ENCODE peak calls at places on chromosome 1, in six cellular contexts. Z is K562, J is GM12892, A is GM12878, E is H1, I is HepG2. U is an unnamed sample.

GRCh38 chr1:15224259-15224869 is 22.7 kb upstream of the FHAD1 start:
- DNase-seq in Z (no peak), I (no peak), J (no peak), A (no peak), E (no peak), U (no peak)

GRCh38 chr1:54112027-54112426 is 40.8 kb downstream of the CDCP2 start:
- DNase-seq in E (peak; percentile 17), A (no peak), J (no peak), Z (no peak), I (no peak), U (no peak)

GRCh38 chr1:235486321-235486720 is 17.9 kb downstream of the B3GALNT2 start:
- DNase-seq in E (no peak), I (no peak), A (no peak), Z (no peak), J (no peak), U (no peak)

GRCh38 chr1:21914880-21915640 is 22.1 kb downstream of the HSPG2 start:
- DNase-seq in J (no peak), A (no peak), I (no peak), E (no peak), Z (peak; percentile 82), U (no peak)

GRCh38 chr1:54696262-54696661 is 19.4 kb upstream of the TTC4 start:
- DNase-seq in E (no peak), Z (no peak), J (no peak), I (no peak), A (no peak), U (no peak)

GRCh38 chr1:35692310-35692709 is 26.4 kb downstream of the C1orf216 start:
- DNase-seq in A (no peak), E (no peak), J (no peak), Z (no peak), I (no peak), U (no peak)

GRCh38 chr1:193677874-193678273 is 491.5 kb upstream of the B3GALT2 start:
- DNase-seq in A (no peak), J (no peak), I (no peak), Z (no peak), E (no peak), U (no peak)

GRCh38 chr1:25790472-25790871 is 9.5 kb upstream of the SELENON start:
- DNase-seq in E (no peak), I (no peak), J (no peak), A (no peak), Z (no peak), U (no peak)

GRCh38 chr1:210586785-210587184 is 258.1 kb downstream of the HHAT start:
- DNase-seq in I (no peak), Z (no peak), J (no peak), A (no peak), E (no peak), U (no peak)

GRCh38 chr1:151508721-151509292 is 2.4 kb upstream of the CGN start:
- DNase-seq in I (no peak), E (no peak), Z (peak; percentile 26), J (no peak), A (no peak), U (no peak)

GRCh38 chr1:224700915-224701531 is 84.9 kb downstream of the CNIH3 start:
- DNase-seq in J (peak; percentile 25), A (peak; percentile 9), Z (peak; percentile 56), I (peak; percentile 19), E (peak; percentile 66), U (peak; percentile 32)

GRCh38 chr1:109769335-109770078 is 5.8 kb upstream of the EPS8L3 start:
- DNase-seq in E (no peak), J (no peak), A (no peak), Z (no peak), I (no peak), U (no peak)

GRCh38 chr1:243393093-243393492 is 137.3 kb downstream of the SDCCAG8 start:
- DNase-seq in I (no peak), A (no peak), Z (no peak), J (no peak), E (no peak), U (no peak)

GRCh38 chr1:54403808-54404261 is 2.4 kb downstream of the SSBP3 start:
- DNase-seq in J (no peak), A (no peak), Z (peak; percentile 87), I (no peak), E (no peak), U (no peak)

GRCh38 chr1:156009404-156009803 is 11.3 kb downstream of the SSR2 start:
- DNase-seq in J (no peak), Z (no peak), A (no peak), I (no peak), E (no peak), U (no peak)

GRCh38 chr1:117020526-117021156 is 19.1 kb downstream of the CD101 start:
- DNase-seq in Z (no peak), J (no peak), A (no peak), I (no peak), E (no peak), U (no peak)

GRCh38 chr1:22639286-22639685 is 2.9 kb downstream of the C1QA start:
- DNase-seq in E (peak; percentile 67), I (no peak), J (no peak), Z (peak; percentile 70), A (no peak), U (no peak)

GRCh38 chr1:193939585-193939984 is 753.2 kb upstream of the B3GALT2 start:
- DNase-seq in Z (no peak), A (no peak), E (no peak), I (no peak), J (no peak), U (no peak)

GRCh38 chr1:24910751-24911650 is 19.1 kb downstream of the RUNX3 start:
- DNase-seq in J (no peak), E (peak; percentile 52), I (peak; percentile 93), A (no peak), Z (peak; percentile 42), U (no peak)

GRCh38 chr1:91731815-91732214 is 154.1 kb downstream of the TGFBR3 start:
- DNase-seq in Z (no peak), I (no peak), E (no peak), A (no peak), J (no peak), U (no peak)

GRCh38 chr1:213989071-213989739 is 1.4 kb downstream of the PROX1 start:
- DNase-seq in I (peak; percentile 70), E (peak; percentile 71), A (no peak), Z (no peak), J (no peak), U (no peak)
- TF ChIP-seq POLR2A in I (no peak), E (no peak), A (no peak), Z (no peak), J (no peak), U (no peak)

GRCh38 chr1:12339861-12340557 is 110.2 kb downstream of the VPS13D start:
- DNase-seq in E (no peak), I (no peak), A (no peak), Z (no peak), J (no peak), U (no peak)

GRCh38 chr1:12342261-12343003 is 112.6 kb downstream of the VPS13D start:
- DNase-seq in I (peak; percentile 7), J (no peak), E (no peak), A (no peak), Z (no peak), U (no peak)

GRCh38 chr1:12339410-12339809 is 109.6 kb downstream of the VPS13D start:
- DNase-seq in Z (peak; percentile 25), A (no peak), I (peak; percentile 62), E (no peak), J (no peak), U (no peak)

GRCh38 chr1:12343823-12344487 is 114.1 kb downstream of the VPS13D start:
- DNase-seq in Z (no peak), I (no peak), E (no peak), A (peak; percentile 21), J (no peak), U (no peak)

GRCh38 chr1:12341667-12342066 is 111.8 kb downstream of the VPS13D start:
- DNase-seq in I (no peak), A (no peak), E (no peak), J (no peak), Z (no peak), U (no peak)
- TF ChIP-seq TAF1 in I (no peak), A (no peak), E (no peak), J (no peak), Z (no peak), U (no peak)

DNA sequence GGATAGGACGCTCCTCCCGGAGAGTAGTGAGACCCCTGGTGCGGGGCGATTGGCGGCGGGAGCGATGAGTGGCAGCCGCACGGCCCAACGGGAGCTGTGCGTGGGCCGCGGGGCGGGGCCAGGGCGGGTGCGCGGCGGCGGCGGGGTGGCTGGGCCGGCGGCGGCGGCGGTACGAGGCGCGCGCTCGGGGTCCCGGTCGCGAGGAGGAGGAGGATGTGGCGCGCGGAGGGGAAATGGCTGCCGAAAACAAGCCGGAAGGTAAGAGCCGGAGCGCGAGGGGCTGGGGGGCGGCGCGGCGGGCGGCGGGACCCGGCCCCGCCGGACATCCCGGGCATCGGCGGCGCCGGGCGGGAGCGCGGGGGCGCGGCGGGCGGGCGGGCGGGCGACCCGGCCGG is at the start of gene CAMTA1:
- DNase-seq in J (peak; percentile 96), I (no peak), A (no peak), Z (no peak), E (peak; percentile 97), U (no peak)
- TF ChIP-seq POLR2A in J (no peak), I (no peak), A (peak; percentile 1), Z (no peak), E (no peak), U (no peak)

DNA sequence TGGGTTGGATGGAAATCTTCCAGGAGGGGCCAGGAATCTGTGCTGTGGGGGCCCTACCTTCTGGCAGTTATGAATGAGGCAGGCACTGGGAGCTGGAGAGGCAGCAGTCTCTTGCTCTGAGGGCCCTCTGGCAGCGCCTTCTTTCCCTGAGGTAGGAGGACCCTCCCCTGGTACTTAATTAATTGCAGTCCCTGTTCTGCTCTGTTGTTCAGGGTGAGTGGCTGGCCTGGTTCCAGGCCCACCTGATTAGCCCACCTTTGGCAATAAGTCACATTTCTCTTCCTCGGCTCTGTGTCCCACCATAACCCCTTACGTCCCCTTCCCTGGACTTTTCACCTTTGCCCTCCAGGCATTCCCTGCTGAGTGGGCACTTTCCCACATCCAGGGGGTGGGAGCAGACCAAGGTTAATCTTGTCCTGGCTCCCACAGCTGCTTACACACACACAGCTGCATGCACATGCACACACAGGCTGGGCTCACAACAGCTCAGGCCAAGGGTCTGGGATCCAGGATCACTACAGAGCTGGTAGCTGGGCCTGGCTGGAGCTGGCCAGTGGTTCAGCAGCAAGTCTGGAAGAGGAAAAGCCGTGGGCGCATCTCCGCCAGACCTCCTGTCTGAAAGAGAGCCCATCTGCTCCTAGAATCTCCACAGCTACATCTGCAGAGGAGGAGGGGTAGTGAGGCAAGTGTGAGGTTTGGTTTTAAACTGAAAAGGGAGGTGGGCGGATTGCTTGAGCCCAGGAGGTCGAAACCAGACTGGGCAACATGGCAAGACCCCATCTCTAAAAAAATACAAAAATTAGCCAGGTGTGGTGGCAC is 3.6 kb downstream of the CDK18 start:
- DNase-seq in J (no peak), E (no peak), Z (no peak), A (no peak), I (no peak), U (no peak)
- TF ChIP-seq TAF1 in J (no peak), E (no peak), Z (no peak), A (no peak), I (no peak), U (no peak)

DNA sequence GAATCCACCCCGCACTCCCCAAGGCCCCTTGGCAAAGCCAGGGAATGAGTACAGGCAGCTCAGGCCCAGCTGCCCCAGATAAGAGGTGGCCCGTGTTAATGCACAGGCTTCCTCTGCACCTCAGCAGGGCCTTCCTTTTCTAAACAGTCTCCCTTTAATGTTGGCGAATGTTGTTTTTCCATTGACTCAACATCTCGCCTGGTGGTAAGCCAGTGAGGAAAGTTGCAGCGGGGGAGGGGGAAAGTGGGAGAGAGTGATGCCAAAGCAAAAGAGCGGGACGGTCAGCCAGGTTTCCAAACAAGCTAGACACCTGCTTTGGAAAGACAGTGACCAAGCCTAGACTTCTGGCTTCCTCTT is 10.3 kb upstream of the PROX1 start:
- DNase-seq in Z (no peak), E (no peak), J (no peak), I (peak; percentile 54), A (no peak), U (no peak)
- TF ChIP-seq POLR2A in Z (no peak), E (no peak), J (no peak), I (no peak), A (no peak), U (no peak)